ENCODE peak calls at places on chromosomes 2 and 18, in eight cellular contexts. One of them, this sample, is unnamed.

GRCh38 chr2:180063494-180063893 is 56.4 kb upstream of the CWC22 start:
- DNase-seq in tibial artery: no peak
- DNase-seq in epithelial cell of esophagus: no peak
- DNase-seq in brain microvascular endothelial cell: no peak
- DNase-seq in IMR-90: no peak
- DNase-seq in heart right ventricle: no peak
- DNase-seq in bronchial epithelial cell: no peak
- DNase-seq in suprapubic skin: no peak
- DNase-seq in this sample: no peak

GRCh38 chr18:60235164-60235563 is 137.4 kb downstream of the MC4R start:
- DNase-seq in tibial artery: no peak
- DNase-seq in epithelial cell of esophagus: no peak
- DNase-seq in brain microvascular endothelial cell: no peak
- DNase-seq in IMR-90: no peak
- DNase-seq in heart right ventricle: no peak
- DNase-seq in bronchial epithelial cell: no peak
- DNase-seq in suprapubic skin: no peak
- DNase-seq in this sample: no peak

GRCh38 chr2:219851801-219852481 is 224.5 kb downstream of the SLC4A3 start:
- DNase-seq in tibial artery: no peak
- DNase-seq in epithelial cell of esophagus: peak
- DNase-seq in brain microvascular endothelial cell: no peak
- DNase-seq in IMR-90: peak
- DNase-seq in heart right ventricle: no peak
- DNase-seq in bronchial epithelial cell: peak
- DNase-seq in suprapubic skin: no peak
- DNase-seq in this sample: peak

GRCh38 chr2:164620873-164621760 is at the start of gene GRB14:
- DNase-seq in tibial artery: no peak
- DNase-seq in epithelial cell of esophagus: peak
- DNase-seq in brain microvascular endothelial cell: peak
- DNase-seq in IMR-90: no peak
- DNase-seq in heart right ventricle: peak
- DNase-seq in bronchial epithelial cell: peak
- DNase-seq in suprapubic skin: no peak
- DNase-seq in this sample: peak

GRCh38 chr2:67836861-67837260 is 225.9 kb downstream of the C1D start:
- DNase-seq in tibial artery: no peak
- DNase-seq in epithelial cell of esophagus: no peak
- DNase-seq in brain microvascular endothelial cell: no peak
- DNase-seq in IMR-90: no peak
- DNase-seq in heart right ventricle: no peak
- DNase-seq in bronchial epithelial cell: no peak
- DNase-seq in suprapubic skin: no peak
- DNase-seq in this sample: no peak

GRCh38 chr2:12321017-12321641 is 395.6 kb upstream of the TRIB2 start:
- DNase-seq in tibial artery: peak
- DNase-seq in epithelial cell of esophagus: peak
- DNase-seq in brain microvascular endothelial cell: peak
- DNase-seq in IMR-90: peak
- DNase-seq in heart right ventricle: peak
- DNase-seq in bronchial epithelial cell: peak
- DNase-seq in suprapubic skin: no peak
- DNase-seq in this sample: peak

GRCh38 chr2:7612969-7613368 is 695.8 kb downstream of the RNF144A start:
- DNase-seq in tibial artery: no peak
- DNase-seq in epithelial cell of esophagus: no peak
- DNase-seq in brain microvascular endothelial cell: peak
- DNase-seq in IMR-90: peak
- DNase-seq in heart right ventricle: no peak
- DNase-seq in bronchial epithelial cell: peak
- DNase-seq in suprapubic skin: no peak
- DNase-seq in this sample: peak

GRCh38 chr2:53654364-53654763 is 113.2 kb upstream of the CHAC2 start:
- DNase-seq in tibial artery: no peak
- DNase-seq in epithelial cell of esophagus: no peak
- DNase-seq in brain microvascular endothelial cell: no peak
- DNase-seq in IMR-90: no peak
- DNase-seq in heart right ventricle: no peak
- DNase-seq in bronchial epithelial cell: no peak
- DNase-seq in suprapubic skin: no peak
- DNase-seq in this sample: no peak

GRCh38 chr2:195590866-195591215 is 66.2 kb upstream of the SLC39A10 start:
- DNase-seq in tibial artery: no peak
- DNase-seq in epithelial cell of esophagus: no peak
- DNase-seq in brain microvascular endothelial cell: no peak
- DNase-seq in IMR-90: no peak
- DNase-seq in heart right ventricle: no peak
- DNase-seq in bronchial epithelial cell: no peak
- DNase-seq in suprapubic skin: no peak
- DNase-seq in this sample: no peak

GRCh38 chr18:76491436-76491800 is 3.6 kb downstream of the ZNF516 start:
- DNase-seq in tibial artery: peak
- DNase-seq in epithelial cell of esophagus: peak
- DNase-seq in brain microvascular endothelial cell: peak
- DNase-seq in IMR-90: peak
- DNase-seq in heart right ventricle: peak
- DNase-seq in bronchial epithelial cell: no peak
- DNase-seq in suprapubic skin: no peak
- DNase-seq in this sample: peak

GRCh38 chr2:8661736-8662135 is 20.1 kb upstream of the ID2 start:
- DNase-seq in tibial artery: peak
- DNase-seq in epithelial cell of esophagus: no peak
- DNase-seq in brain microvascular endothelial cell: no peak
- DNase-seq in IMR-90: peak
- DNase-seq in heart right ventricle: no peak
- DNase-seq in bronchial epithelial cell: no peak
- DNase-seq in suprapubic skin: peak
- DNase-seq in this sample: peak

GRCh38 chr2:239264838-239265651 is 135.8 kb downstream of the HDAC4 start:
- DNase-seq in tibial artery: no peak
- DNase-seq in epithelial cell of esophagus: peak
- DNase-seq in brain microvascular endothelial cell: peak
- DNase-seq in IMR-90: peak
- DNase-seq in heart right ventricle: no peak
- DNase-seq in bronchial epithelial cell: peak
- DNase-seq in suprapubic skin: peak
- DNase-seq in this sample: peak

GRCh38 chr2:191291471-191291870 is 46.3 kb downstream of the MYO1B start:
- DNase-seq in tibial artery: no peak
- DNase-seq in epithelial cell of esophagus: no peak
- DNase-seq in brain microvascular endothelial cell: no peak
- DNase-seq in IMR-90: no peak
- DNase-seq in heart right ventricle: no peak
- DNase-seq in bronchial epithelial cell: no peak
- DNase-seq in suprapubic skin: no peak
- DNase-seq in this sample: no peak

GRCh38 chr2:48532174-48532573 is 2.2 kb downstream of the STON1 start:
- DNase-seq in tibial artery: no peak
- DNase-seq in epithelial cell of esophagus: no peak
- DNase-seq in brain microvascular endothelial cell: no peak
- DNase-seq in IMR-90: no peak
- DNase-seq in heart right ventricle: no peak
- DNase-seq in bronchial epithelial cell: no peak
- DNase-seq in suprapubic skin: no peak
- DNase-seq in this sample: no peak

GRCh38 chr2:149766339-149766738 is 178.8 kb upstream of the MMADHC start:
- DNase-seq in tibial artery: peak
- DNase-seq in epithelial cell of esophagus: no peak
- DNase-seq in brain microvascular endothelial cell: no peak
- DNase-seq in IMR-90: no peak
- DNase-seq in heart right ventricle: no peak
- DNase-seq in bronchial epithelial cell: no peak
- DNase-seq in suprapubic skin: no peak
- DNase-seq in this sample: no peak

GRCh38 chr2:37971971-37972370 is 46.9 kb downstream of the RMDN2 start:
- DNase-seq in tibial artery: no peak
- DNase-seq in epithelial cell of esophagus: no peak
- DNase-seq in brain microvascular endothelial cell: no peak
- DNase-seq in IMR-90: no peak
- DNase-seq in heart right ventricle: no peak
- DNase-seq in bronchial epithelial cell: no peak
- DNase-seq in suprapubic skin: no peak
- DNase-seq in this sample: no peak

GRCh38 chr2:233244818-233245217 is 6.7 kb upstream of the ATG16L1 start:
- DNase-seq in tibial artery: no peak
- DNase-seq in epithelial cell of esophagus: peak
- DNase-seq in brain microvascular endothelial cell: peak
- DNase-seq in IMR-90: peak
- DNase-seq in heart right ventricle: no peak
- DNase-seq in bronchial epithelial cell: peak
- DNase-seq in suprapubic skin: no peak
- DNase-seq in this sample: no peak

DNA sequence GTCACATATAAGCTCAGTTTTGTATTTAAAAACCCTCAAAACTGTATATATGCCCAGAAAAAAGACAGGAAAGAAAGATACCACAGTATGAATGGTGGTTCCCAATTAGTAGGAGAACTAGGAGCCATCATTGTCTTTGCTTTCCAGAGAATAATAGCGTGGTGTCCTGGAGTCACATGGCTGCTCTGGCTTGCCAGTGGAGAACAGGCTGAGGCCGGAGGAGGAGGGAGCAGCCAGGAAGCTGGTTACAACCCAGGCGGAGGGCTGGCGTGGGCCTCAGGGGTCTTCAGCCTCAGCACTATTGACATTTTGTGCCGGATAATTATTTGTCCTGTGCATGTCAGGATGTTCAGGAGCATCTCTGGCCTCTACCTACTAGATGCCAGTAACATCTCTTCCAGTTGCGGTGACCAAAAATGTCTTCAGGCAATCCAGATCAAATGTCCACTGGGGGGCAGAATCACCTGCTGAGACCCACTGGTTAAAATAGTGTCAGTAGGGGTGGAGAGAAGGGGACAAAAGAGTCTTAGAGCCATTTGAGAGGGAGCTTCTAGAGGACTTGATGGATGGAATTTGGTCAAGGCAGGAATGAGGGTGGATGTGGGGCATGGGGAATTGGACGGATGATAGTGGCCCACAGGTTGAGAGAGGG is 144.8 kb downstream of the AGAP1 start:
- DNase-seq in tibial artery: no peak
- DNase-seq in epithelial cell of esophagus: no peak
- DNase-seq in brain microvascular endothelial cell: no peak
- DNase-seq in IMR-90: no peak
- DNase-seq in heart right ventricle: no peak
- DNase-seq in bronchial epithelial cell: no peak
- DNase-seq in suprapubic skin: no peak
- DNase-seq in this sample: no peak
- TF ChIP-seq CTCF in tibial artery: no peak
- TF ChIP-seq CTCF in epithelial cell of esophagus: no peak
- TF ChIP-seq CTCF in brain microvascular endothelial cell: peak
- TF ChIP-seq CTCF in IMR-90: no peak
- TF ChIP-seq CTCF in heart right ventricle: no peak
- TF ChIP-seq CTCF in bronchial epithelial cell: no peak
- TF ChIP-seq CTCF in suprapubic skin: no peak
- TF ChIP-seq CTCF in this sample: no peak

GRCh38 chr2:222805591-222806304 is 55.1 kb upstream of the ACSL3 start:
- DNase-seq in tibial artery: no peak
- DNase-seq in epithelial cell of esophagus: peak
- DNase-seq in brain microvascular endothelial cell: no peak
- DNase-seq in IMR-90: no peak
- DNase-seq in heart right ventricle: peak
- DNase-seq in bronchial epithelial cell: peak
- DNase-seq in suprapubic skin: no peak
- DNase-seq in this sample: no peak
- H3K4me3 ChIP-seq in tibial artery: no peak
- H3K4me3 ChIP-seq in epithelial cell of esophagus: no peak
- H3K4me3 ChIP-seq in brain microvascular endothelial cell: no peak
- H3K4me3 ChIP-seq in IMR-90: no peak
- H3K4me3 ChIP-seq in heart right ventricle: no peak
- H3K4me3 ChIP-seq in bronchial epithelial cell: no peak
- H3K4me3 ChIP-seq in suprapubic skin: no peak
- H3K4me3 ChIP-seq in this sample: no peak

DNA sequence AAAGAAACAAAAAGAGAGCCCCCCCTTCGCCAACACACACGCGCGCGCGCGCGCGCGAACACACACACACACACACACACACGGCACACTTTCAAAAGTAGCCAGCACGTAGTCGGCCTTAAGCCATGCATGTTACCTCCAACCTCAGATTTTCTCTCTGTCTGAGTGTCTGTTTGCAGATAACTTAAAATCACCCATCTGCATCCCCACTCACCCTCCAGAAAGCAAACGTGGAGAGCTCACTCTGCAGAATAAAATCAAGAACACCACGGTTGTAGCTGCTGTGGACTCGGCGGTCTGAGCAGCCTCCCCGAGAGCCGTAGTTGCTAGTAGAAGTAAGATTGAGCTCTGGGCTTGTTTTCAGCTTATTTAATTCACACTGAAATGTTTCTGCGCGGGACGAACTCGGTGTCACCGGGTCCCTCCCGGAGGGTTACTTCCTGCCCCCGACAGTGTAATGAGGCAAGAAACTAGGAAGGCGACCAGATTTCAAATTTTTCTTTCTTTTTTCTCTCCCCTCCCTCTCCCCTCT is 5.2 kb downstream of the MEIS1 start:
- DNase-seq in tibial artery: no peak
- DNase-seq in epithelial cell of esophagus: peak
- DNase-seq in brain microvascular endothelial cell: no peak
- DNase-seq in IMR-90: no peak
- DNase-seq in heart right ventricle: no peak
- DNase-seq in bronchial epithelial cell: no peak
- DNase-seq in suprapubic skin: no peak
- DNase-seq in this sample: peak
- TF ChIP-seq CTCF in tibial artery: no peak
- TF ChIP-seq CTCF in epithelial cell of esophagus: no peak
- TF ChIP-seq CTCF in brain microvascular endothelial cell: no peak
- TF ChIP-seq CTCF in IMR-90: no peak
- TF ChIP-seq CTCF in heart right ventricle: no peak
- TF ChIP-seq CTCF in bronchial epithelial cell: no peak
- TF ChIP-seq CTCF in suprapubic skin: no peak
- TF ChIP-seq CTCF in this sample: no peak

GRCh38 chr2:161416633-161417427 is 733 bp downstream of the TBR1 start:
- DNase-seq in tibial artery: no peak
- DNase-seq in epithelial cell of esophagus: no peak
- DNase-seq in brain microvascular endothelial cell: no peak
- DNase-seq in IMR-90: no peak
- DNase-seq in heart right ventricle: no peak
- DNase-seq in bronchial epithelial cell: no peak
- DNase-seq in suprapubic skin: no peak
- DNase-seq in this sample: no peak

GRCh38 chr2:161417428-161418274 is 1.6 kb downstream of the TBR1 start:
- DNase-seq in tibial artery: no peak
- DNase-seq in epithelial cell of esophagus: no peak
- DNase-seq in brain microvascular endothelial cell: no peak
- DNase-seq in IMR-90: no peak
- DNase-seq in heart right ventricle: no peak
- DNase-seq in bronchial epithelial cell: no peak
- DNase-seq in suprapubic skin: no peak
- DNase-seq in this sample: no peak

GRCh38 chr2:161415041-161415440 is 1.1 kb upstream of the TBR1 start:
- DNase-seq in tibial artery: no peak
- DNase-seq in epithelial cell of esophagus: no peak
- DNase-seq in brain microvascular endothelial cell: no peak
- DNase-seq in IMR-90: no peak
- DNase-seq in heart right ventricle: no peak
- DNase-seq in bronchial epithelial cell: no peak
- DNase-seq in suprapubic skin: no peak
- DNase-seq in this sample: no peak

GRCh38 chr2:161415467-161416293 is 417 bp upstream of the TBR1 start:
- DNase-seq in tibial artery: no peak
- DNase-seq in epithelial cell of esophagus: no peak
- DNase-seq in brain microvascular endothelial cell: no peak
- DNase-seq in IMR-90: no peak
- DNase-seq in heart right ventricle: no peak
- DNase-seq in bronchial epithelial cell: no peak
- DNase-seq in suprapubic skin: no peak
- DNase-seq in this sample: no peak

GRCh38 chr2:161416294-161416632 is at the start of gene TBR1:
- DNase-seq in tibial artery: no peak
- DNase-seq in epithelial cell of esophagus: no peak
- DNase-seq in brain microvascular endothelial cell: no peak
- DNase-seq in IMR-90: no peak
- DNase-seq in heart right ventricle: no peak
- DNase-seq in bronchial epithelial cell: peak
- DNase-seq in suprapubic skin: no peak
- DNase-seq in this sample: peak
- H3K4me3 ChIP-seq in tibial artery: peak
- H3K4me3 ChIP-seq in epithelial cell of esophagus: no peak
- H3K4me3 ChIP-seq in brain microvascular endothelial cell: no peak
- H3K4me3 ChIP-seq in IMR-90: no peak
- H3K4me3 ChIP-seq in heart right ventricle: no peak
- H3K4me3 ChIP-seq in bronchial epithelial cell: no peak
- H3K4me3 ChIP-seq in suprapubic skin: peak
- H3K4me3 ChIP-seq in this sample: no peak

This sample was measured in astrocyte of the spinal cord.